ENCODE peak calls at places on chromosomes 16 and 17, in ten cellular contexts. One of them, this sample, is unnamed.

GRCh38 chr17:6456914-6457687 is 12.8 kb downstream of the PIMREG start:
- DNase-seq in D721Med: no peak
- DNase-seq in T-helper 17 cell: no peak
- DNase-seq in EL: peak; percentile 84
- DNase-seq in NCI-H1436: no peak
- DNase-seq in progenitor cell of endocrine pancreas: no peak
- DNase-seq in SK-MEL-5: no peak
- DNase-seq in GM04504: peak; percentile 22
- DNase-seq in brain microvascular endothelial cell: peak; percentile 52
- DNase-seq in mesothelial cell of epicardium: no peak
- DNase-seq in this sample: no peak

GRCh38 chr17:82702161-82702932 is 3.8 kb upstream of the RAB40B start:
- DNase-seq in D721Med: no peak
- DNase-seq in T-helper 17 cell: no peak
- DNase-seq in EL: no peak
- DNase-seq in NCI-H1436: no peak
- DNase-seq in progenitor cell of endocrine pancreas: no peak
- DNase-seq in SK-MEL-5: no peak
- DNase-seq in GM04504: no peak
- DNase-seq in brain microvascular endothelial cell: no peak
- DNase-seq in mesothelial cell of epicardium: no peak
- DNase-seq in this sample: no peak

GRCh38 chr16:27264151-27264550 is 4.4 kb downstream of the NSMCE1 start:
- DNase-seq in D721Med: no peak
- DNase-seq in T-helper 17 cell: no peak
- DNase-seq in EL: peak; percentile 73
- DNase-seq in NCI-H1436: no peak
- DNase-seq in progenitor cell of endocrine pancreas: no peak
- DNase-seq in SK-MEL-5: no peak
- DNase-seq in GM04504: no peak
- DNase-seq in brain microvascular endothelial cell: peak; percentile 81
- DNase-seq in mesothelial cell of epicardium: no peak
- DNase-seq in this sample: no peak

GRCh38 chr17:74690409-74690825 is 22.3 kb downstream of the CD300LF start:
- DNase-seq in D721Med: no peak
- DNase-seq in T-helper 17 cell: no peak
- DNase-seq in EL: no peak
- DNase-seq in NCI-H1436: no peak
- DNase-seq in progenitor cell of endocrine pancreas: no peak
- DNase-seq in SK-MEL-5: no peak
- DNase-seq in GM04504: no peak
- DNase-seq in brain microvascular endothelial cell: no peak
- DNase-seq in mesothelial cell of epicardium: no peak
- DNase-seq in this sample: no peak

GRCh38 chr16:29710227-29711219 is 31.5 kb downstream of the QPRT start:
- DNase-seq in D721Med: no peak
- DNase-seq in T-helper 17 cell: peak; percentile 18
- DNase-seq in EL: peak; percentile 73
- DNase-seq in NCI-H1436: peak; percentile 38
- DNase-seq in progenitor cell of endocrine pancreas: no peak
- DNase-seq in SK-MEL-5: peak; percentile 79
- DNase-seq in GM04504: peak; percentile 39
- DNase-seq in brain microvascular endothelial cell: peak; percentile 76
- DNase-seq in mesothelial cell of epicardium: no peak
- DNase-seq in this sample: no peak

GRCh38 chr17:77884967-77885641 is 73.4 kb upstream of the TNRC6C start:
- DNase-seq in D721Med: no peak
- DNase-seq in T-helper 17 cell: no peak
- DNase-seq in EL: no peak
- DNase-seq in NCI-H1436: peak; percentile 14
- DNase-seq in progenitor cell of endocrine pancreas: no peak
- DNase-seq in SK-MEL-5: no peak
- DNase-seq in GM04504: no peak
- DNase-seq in brain microvascular endothelial cell: no peak
- DNase-seq in mesothelial cell of epicardium: no peak
- DNase-seq in this sample: no peak

GRCh38 chr16:66568355-66568754 is 2.1 kb downstream of the CMTM1 start:
- DNase-seq in D721Med: no peak
- DNase-seq in T-helper 17 cell: no peak
- DNase-seq in EL: peak; percentile 46
- DNase-seq in NCI-H1436: no peak
- DNase-seq in progenitor cell of endocrine pancreas: no peak
- DNase-seq in SK-MEL-5: no peak
- DNase-seq in GM04504: no peak
- DNase-seq in brain microvascular endothelial cell: peak; percentile 65
- DNase-seq in mesothelial cell of epicardium: no peak
- DNase-seq in this sample: no peak

GRCh38 chr17:50347087-50347893 is 1.4 kb downstream of the XYLT2 start:
- DNase-seq in D721Med: no peak
- DNase-seq in T-helper 17 cell: no peak
- DNase-seq in EL: no peak
- DNase-seq in NCI-H1436: no peak
- DNase-seq in progenitor cell of endocrine pancreas: no peak
- DNase-seq in SK-MEL-5: no peak
- DNase-seq in GM04504: no peak
- DNase-seq in brain microvascular endothelial cell: no peak
- DNase-seq in mesothelial cell of epicardium: no peak
- DNase-seq in this sample: no peak